ENCODE peak calls at places on chromosomes 5 and 9, in nine cellular contexts. Y is bronchial epithelial cell, K is right cardiac atrium, P is HepG2, E is upper lobe of right lung, Z is lower lobe of right lung, W is suprapubic skin, B is fibroblast of mammary gland, F is HAP-1. M is an unnamed sample.

GRCh38 chr9:37618817-37619216 is 26.4 kb upstream of the TOMM5 start:
- DNase-seq in E (no peak), F (no peak), P (no peak), W (no peak), B (no peak), Z (no peak), K (no peak), Y (peak), M (no peak)

GRCh38 chr5:103929310-103930003 is 366.9 kb upstream of the NUDT12 start:
- DNase-seq in Y (peak), K (no peak), B (peak), F (no peak), E (no peak), Z (no peak), P (no peak), W (no peak), M (no peak)

GRCh38 chr5:14440598-14441401 is 140.8 kb upstream of the OTULINL start:
- DNase-seq in B (peak), P (no peak), Y (peak), F (no peak), K (peak), E (no peak), W (no peak), Z (no peak), M (peak)

GRCh38 chr5:50886657-50887056 is 220.2 kb downstream of the PARP8 start:
- DNase-seq in Y (no peak), E (no peak), K (no peak), Z (no peak), B (no peak), P (no peak), W (no peak), F (no peak), M (no peak)

GRCh38 chr5:136027316-136027715 is 1.5 kb upstream of the TGFBI start:
- DNase-seq in E (no peak), B (no peak), K (no peak), P (no peak), W (no peak), Z (no peak), Y (no peak), F (no peak), M (peak)

GRCh38 chr5:167096816-167097215 is 1194.6 kb upstream of the WWC1 start:
- DNase-seq in F (no peak), P (no peak), B (peak), E (no peak), K (no peak), W (no peak), Y (no peak), Z (no peak), M (no peak)

GRCh38 chr9:137971477-137972138 is 94.0 kb downstream of the CACNA1B start:
- DNase-seq in Y (no peak), P (no peak), E (peak), B (no peak), Z (peak), K (no peak), W (peak), F (no peak), M (no peak)

GRCh38 chr9:133556354-133556753 is 21.9 kb downstream of the ADAMTSL2 start:
- DNase-seq in Y (no peak), E (no peak), Z (no peak), K (no peak), F (no peak), P (no peak), B (no peak), W (no peak), M (no peak)

GRCh38 chr5:37554938-37555337 is 175.8 kb downstream of the WDR70 start:
- DNase-seq in Z (no peak), P (peak), W (no peak), K (no peak), B (peak), F (peak), Y (peak), E (no peak), M (no peak)

GRCh38 chr5:62937661-62938558 is 359.3 kb downstream of the LRRC70 start:
- DNase-seq in P (peak), W (no peak), F (no peak), Y (no peak), E (no peak), K (no peak), Z (no peak), B (peak), M (no peak)

GRCh38 chr9:34994429-34995287 is 5.1 kb downstream of the DNAJB5 start:
- DNase-seq in Y (peak), B (peak), E (no peak), Z (no peak), K (no peak), F (peak), W (peak), P (peak), M (peak)

GRCh38 chr5:66958984-66959641 is 237.5 kb downstream of the CD180 start:
- DNase-seq in K (peak), W (peak), P (no peak), Y (peak), Z (peak), B (peak), F (peak), E (peak), M (no peak)

GRCh38 chr5:94524841-94525697 is 93.3 kb downstream of the KIAA0825 start:
- DNase-seq in F (peak), E (no peak), Z (no peak), Y (peak), P (peak), B (peak), W (no peak), K (no peak), M (no peak)

GRCh38 chr9:91771027-91771426 is 179.0 kb downstream of the ROR2 start:
- DNase-seq in E (no peak), P (no peak), K (peak), W (no peak), Z (no peak), B (peak), Y (peak), F (peak), M (no peak)

GRCh38 chr9:99573052-99573451 is 248.6 kb upstream of the NR4A3 start:
- DNase-seq in Z (no peak), K (no peak), F (no peak), W (no peak), Y (no peak), E (no peak), B (no peak), P (no peak), M (no peak)

GRCh38 chr5:147510885-147511284 is 1.0 kb upstream of the DPYSL3 start:
- DNase-seq in W (no peak), K (no peak), Y (peak), B (no peak), Z (no peak), E (no peak), F (no peak), P (no peak), M (no peak)

GRCh38 chr5:134432677-134433359 is 21.1 kb upstream of the CDKN2AIPNL start:
- DNase-seq in B (no peak), W (no peak), P (no peak), Y (peak), K (no peak), Z (no peak), E (peak), F (no peak), M (no peak)

GRCh38 chr9:125659954-125660353 is 47.1 kb downstream of the MAPKAP1 start:
- DNase-seq in B (peak), Y (peak), F (no peak), P (no peak), K (no peak), Z (no peak), E (no peak), W (no peak), M (no peak)

GRCh38 chr9:134290603-134291451 is 35.4 kb upstream of the RXRA start:
- DNase-seq in E (peak), K (peak), P (no peak), W (no peak), Y (no peak), B (no peak), F (no peak), Z (peak), M (no peak)

GRCh38 chr9:16205455-16205854 is 652.6 kb downstream of the CCDC171 start:
- DNase-seq in F (no peak), W (no peak), B (peak), P (no peak), Y (no peak), Z (no peak), E (no peak), K (no peak), M (no peak)

GRCh38 chr9:20618361-20618799 is 3.9 kb downstream of the MLLT3 start:
- DNase-seq in Z (no peak), P (peak), E (no peak), K (no peak), B (peak), Y (peak), F (no peak), W (no peak), M (no peak)

GRCh38 chr5:7794301-7794700 is 56.6 kb downstream of the CFAP90 start:
- DNase-seq in F (no peak), E (no peak), P (no peak), K (no peak), Y (no peak), W (no peak), Z (no peak), B (no peak), M (no peak)

GRCh38 chr5:132086277-132086794 is 12.7 kb downstream of the CSF2 start:
- DNase-seq in P (no peak), K (peak), E (no peak), Z (no peak), F (no peak), Y (peak), B (peak), W (peak), M (no peak)

GRCh38 chr9:16689352-16689938 is 181.0 kb downstream of the BNC2 start:
- DNase-seq in B (no peak), K (peak), Z (no peak), F (no peak), W (no peak), E (no peak), P (no peak), Y (no peak), M (no peak)

GRCh38 chr5:1429066-1429465 is 16.2 kb downstream of the SLC6A3 start:
- DNase-seq in Y (no peak), E (no peak), F (no peak), B (no peak), P (no peak), Z (no peak), W (peak), K (no peak), M (no peak)

GRCh38 chr9:115340314-115340713 is 222.4 kb upstream of the TNC start:
- DNase-seq in Z (no peak), B (no peak), F (no peak), E (no peak), W (no peak), K (no peak), Y (no peak), P (no peak), M (no peak)

GRCh38 chr5:91998774-91999173 is 615.7 kb upstream of the ARRDC3 start:
- DNase-seq in B (no peak), Z (no peak), W (no peak), Y (no peak), E (no peak), P (no peak), K (no peak), F (peak), M (no peak)

GRCh38 chr5:69450116-69450515 is 35.2 kb downstream of the MARVELD2 start:
- DNase-seq in K (no peak), W (no peak), Z (no peak), B (peak), Y (peak), P (no peak), F (no peak), E (no peak), M (no peak)

GRCh38 chr9:14271078-14271673 is 42.8 kb downstream of the NFIB start:
- DNase-seq in E (no peak), B (peak), F (peak), K (peak), W (peak), Y (peak), Z (no peak), P (peak), M (peak)

GRCh38 chr9:132878695-132879064 is at the start of gene SPACA9:
- DNase-seq in K (peak), W (peak), P (no peak), Y (no peak), Z (peak), B (peak), F (peak), E (peak), M (peak)

GRCh38 chr9:133738039-133738805 is at the start of gene SARDH:
- DNase-seq in P (peak), K (peak), W (no peak), B (peak), Y (no peak), Z (peak), F (peak), E (peak), M (no peak)

GRCh38 chr5:104412649-104413240 is 850.2 kb upstream of the NUDT12 start:
- DNase-seq in E (no peak), F (peak), K (no peak), Z (no peak), B (peak), P (peak), W (no peak), Y (peak), M (no peak)

GRCh38 chr9:131951905-131952304 is 127.8 kb downstream of the MED27 start:
- DNase-seq in B (peak), P (no peak), E (no peak), Y (no peak), W (no peak), Z (no peak), K (peak), F (no peak), M (no peak)

GRCh38 chr9:121939643-121940042 is 153.5 kb downstream of the TTLL11 start:
- DNase-seq in E (no peak), Y (no peak), B (no peak), P (no peak), W (no peak), F (no peak), K (no peak), Z (no peak), M (no peak)

GRCh38 chr5:41650131-41650530 is 139.7 kb upstream of the PLCXD3 start:
- DNase-seq in P (no peak), W (no peak), F (no peak), Z (no peak), E (no peak), K (peak), Y (no peak), B (no peak), M (no peak)

GRCh38 chr9:112569186-112569585 is 82.6 kb downstream of the KIAA1958 start:
- DNase-seq in B (peak), F (no peak), Y (peak), P (no peak), E (no peak), K (no peak), W (no peak), Z (no peak), M (no peak)

GRCh38 chr9:72958485-72959266 is 5.8 kb upstream of the ALDH1A1 start:
- DNase-seq in F (no peak), K (no peak), P (no peak), B (no peak), Y (no peak), E (no peak), Z (no peak), W (no peak), M (no peak)
- H3K4me3 ChIP-seq in F (no peak), K (no peak), P (no peak), B (no peak), Y (no peak), E (no peak), Z (no peak), W (no peak), M (no peak)

GRCh38 chr5:77751328-77752023 is 24.7 kb downstream of the TBCA start:
- DNase-seq in E (no peak), K (peak), Z (no peak), P (no peak), F (no peak), W (no peak), B (no peak), Y (no peak), M (no peak)

GRCh38 chr5:77743181-77743580 is 33.0 kb downstream of the TBCA start:
- DNase-seq in P (no peak), F (no peak), Y (no peak), W (no peak), Z (no peak), B (peak), E (no peak), K (no peak), M (no peak)

GRCh38 chr5:77744116-77744515 is 32.0 kb downstream of the TBCA start:
- DNase-seq in W (no peak), Y (no peak), E (no peak), F (no peak), P (no peak), B (no peak), Z (no peak), K (no peak), M (no peak)

DNA sequence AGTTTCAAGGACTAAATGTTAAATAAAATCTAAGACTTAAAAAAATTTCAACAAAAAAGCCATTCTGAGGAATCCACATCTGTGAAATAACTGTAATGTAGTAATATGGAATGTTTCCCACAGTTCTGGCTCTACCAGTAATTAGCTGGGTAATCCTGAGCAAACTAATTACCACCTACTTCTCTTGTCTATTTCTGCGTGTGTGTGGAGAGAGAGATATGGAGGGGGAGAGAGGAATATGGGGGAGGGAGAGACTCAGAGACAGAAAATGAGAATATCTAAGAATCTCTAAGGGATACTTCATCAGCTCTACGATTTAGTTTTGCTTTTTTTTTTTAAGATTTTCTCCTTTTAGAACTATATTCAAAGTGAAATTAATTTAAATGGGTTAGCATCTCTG is 28.0 kb downstream of the TBCA start:
- DNase-seq in W (no peak), Z (no peak), K (no peak), B (no peak), Y (no peak), F (no peak), P (no peak), E (no peak), M (no peak)
- H3K4me3 ChIP-seq in W (no peak), Z (no peak), K (no peak), B (no peak), Y (no peak), F (no peak), P (no peak), E (no peak), M (no peak)

DNA sequence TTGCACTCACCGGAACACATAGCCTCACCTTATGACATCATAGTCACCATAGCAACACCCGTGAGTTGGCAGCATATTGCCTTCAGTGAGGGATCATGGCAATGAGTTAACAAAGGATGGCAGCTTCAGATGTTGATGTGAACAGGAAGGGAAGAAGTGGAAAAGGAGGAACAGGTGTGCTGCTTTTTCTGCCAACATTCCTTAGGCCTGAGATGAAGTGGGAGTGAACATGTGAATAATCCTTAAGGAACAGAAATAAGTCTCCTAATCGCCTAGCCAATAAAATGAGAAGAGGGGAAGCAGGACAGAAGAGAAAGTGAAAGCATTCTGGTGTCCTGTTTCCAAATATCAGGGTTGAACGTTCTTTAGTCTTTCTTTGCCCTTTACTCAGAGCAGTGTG is 360.0 kb downstream of the BRINP1 start:
- DNase-seq in Z (no peak), B (peak), P (no peak), Y (peak), F (no peak), E (no peak), W (no peak), K (no peak), M (no peak)
- H3K4me3 ChIP-seq in Z (no peak), B (no peak), P (no peak), Y (no peak), F (no peak), E (no peak), W (no peak), K (no peak), M (no peak)

GRCh38 chr5:6717247-6717646 is 4.0 kb downstream of the TENT4A start:
- DNase-seq in K (no peak), W (no peak), B (no peak), E (no peak), Y (no peak), F (no peak), P (no peak), Z (no peak), M (no peak)
- H3K4me3 ChIP-seq in K (no peak), W (peak), B (no peak), E (no peak), Y (no peak), F (peak), P (no peak), Z (no peak), M (no peak)

GRCh38 chr9:23851024-23851629 is 25.1 kb upstream of the ELAVL2 start:
- DNase-seq in Z (peak), W (no peak), K (peak), E (peak), F (no peak), P (no peak), Y (peak), B (peak), M (no peak)

GRCh38 chr9:23855885-23856284 is 29.8 kb upstream of the ELAVL2 start:
- DNase-seq in W (no peak), Y (no peak), E (no peak), B (no peak), K (no peak), F (no peak), Z (no peak), P (no peak), M (no peak)

GRCh38 chr9:23849379-23849778 is 23.3 kb upstream of the ELAVL2 start:
- DNase-seq in W (no peak), Z (no peak), B (no peak), K (no peak), P (no peak), Y (no peak), F (peak), E (no peak), M (no peak)

DNA sequence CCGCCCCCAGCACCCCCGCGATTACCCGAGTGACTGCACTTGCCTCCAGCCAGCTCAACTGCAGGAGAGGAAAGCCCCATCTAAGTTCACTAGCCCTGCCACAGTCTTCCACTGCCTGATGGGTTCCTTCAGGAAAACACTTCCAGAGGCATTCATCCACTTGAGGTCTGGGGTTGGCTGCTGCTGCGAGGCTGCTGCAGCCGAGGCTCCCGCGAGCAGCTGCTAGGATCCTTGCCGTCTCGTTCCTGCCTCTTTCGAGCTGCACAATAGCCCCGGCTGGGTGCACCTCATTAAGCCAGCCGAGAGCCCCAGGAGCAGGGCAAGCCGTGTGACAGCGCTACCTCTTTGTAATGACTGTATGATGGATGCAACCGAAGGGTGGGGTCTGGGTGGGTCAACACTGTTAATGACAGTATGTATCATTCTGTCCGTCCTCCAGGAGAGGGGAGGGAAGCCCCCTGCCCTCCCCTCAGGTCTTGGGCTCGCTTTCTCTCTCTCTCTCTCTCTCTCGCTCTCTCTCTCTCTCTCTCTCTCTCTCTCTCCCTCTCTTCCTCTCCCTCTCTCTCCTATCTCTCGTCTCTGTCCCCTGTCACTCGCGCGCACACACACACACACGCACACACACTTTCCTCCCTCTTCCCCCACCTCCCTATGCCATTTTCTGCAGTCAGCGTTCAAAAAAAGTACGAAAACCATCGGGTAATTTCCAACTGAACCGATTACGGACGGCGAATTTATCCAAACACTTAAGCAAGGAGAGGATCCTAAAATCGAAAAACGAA is 24.4 kb upstream of the ELAVL2 start:
- DNase-seq in B (no peak), W (no peak), F (peak), K (peak), P (no peak), E (no peak), Y (no peak), Z (no peak), M (no peak)
- H3K4me3 ChIP-seq in B (no peak), W (peak), F (peak), K (peak), P (no peak), E (peak), Y (peak), Z (peak), M (peak)

GRCh38 chr5:116564756-116565593 is 9.6 kb downstream of the SEMA6A start:
- DNase-seq in B (no peak), E (no peak), W (no peak), K (no peak), Z (no peak), F (no peak), P (no peak), Y (no peak), M (no peak)
- H3K4me3 ChIP-seq in B (no peak), E (no peak), W (no peak), K (no peak), Z (no peak), F (no peak), P (no peak), Y (no peak), M (no peak)